ENCODE peak calls at places on chromosomes 12 and 14, in seven cellular contexts. A, E, H, W, I, Q and Z are unnamed samples.

GRCh38 chr12:22626429-22626828 is 1.5 kb downstream of the ETNK1 start:
- DNase-seq in W (no peak), I (no peak), E (no peak), Q (peak; percentile 63), H (no peak), A (no peak), Z (no peak)

GRCh38 chr14:75011356-75012097 is 8.8 kb downstream of the EIF2B2 start:
- DNase-seq in H (no peak), W (no peak), I (no peak), A (no peak), E (no peak), Q (no peak), Z (no peak)

GRCh38 chr14:23359167-23359626 is 5.8 kb downstream of the EFS start:
- DNase-seq in E (no peak), Q (no peak), I (no peak), A (no peak), H (no peak), W (no peak), Z (no peak)

GRCh38 chr14:99451234-99451633 is 29.4 kb downstream of the SETD3 start:
- DNase-seq in W (no peak), H (no peak), A (no peak), I (no peak), Q (no peak), E (no peak), Z (no peak)

GRCh38 chr14:65098586-65098985 is 3.7 kb downstream of the MAX start:
- DNase-seq in A (no peak), E (no peak), I (no peak), Q (no peak), W (no peak), H (no peak), Z (peak; percentile 57)

GRCh38 chr14:68815288-68816182 is 22.7 kb upstream of the ZFP36L1 start:
- DNase-seq in Q (no peak), W (no peak), H (no peak), E (no peak), I (no peak), A (peak; percentile 34), Z (no peak)

GRCh38 chr12:54486173-54486867 is 11.2 kb upstream of the NCKAP1L start:
- DNase-seq in H (no peak), A (no peak), E (no peak), W (no peak), I (no peak), Q (no peak), Z (peak; percentile 50)

GRCh38 chr12:4214912-4215861 is 58.4 kb upstream of the CCND2 start:
- DNase-seq in I (no peak), A (peak; percentile 57), W (peak; percentile 13), H (peak; percentile 60), E (peak; percentile 71), Q (no peak), Z (peak; percentile 73)

GRCh38 chr14:97604731-97605130 is 807.5 kb downstream of the VRK1 start:
- DNase-seq in I (no peak), A (no peak), W (no peak), H (no peak), Q (no peak), E (no peak), Z (no peak)

GRCh38 chr12:124315316-124315924 is 20.5 kb downstream of the RFLNA start:
- DNase-seq in W (no peak), E (no peak), A (no peak), H (no peak), Q (no peak), I (no peak), Z (no peak)

GRCh38 chr12:79115743-79116142 is 251.2 kb downstream of the SYT1 start:
- DNase-seq in W (no peak), I (no peak), E (no peak), A (no peak), H (no peak), Q (no peak), Z (no peak)

GRCh38 chr12:94614288-94614721 is 36.1 kb downstream of the TMCC3 start:
- DNase-seq in A (no peak), Q (no peak), I (no peak), E (no peak), H (no peak), W (no peak), Z (no peak)

GRCh38 chr14:104320611-104321086 is 182.3 kb downstream of the KIF26A start:
- DNase-seq in I (no peak), Q (no peak), E (no peak), A (no peak), W (no peak), H (no peak), Z (no peak)

GRCh38 chr14:105529506-105530445 is 3.4 kb downstream of the TMEM121 start:
- DNase-seq in I (no peak), E (no peak), W (peak; percentile 37), A (no peak), Q (peak; percentile 12), H (no peak), Z (no peak)

GRCh38 chr14:77376380-77376770 is 519 bp downstream of the TMED8 start:
- DNase-seq in W (peak; percentile 23), Q (no peak), E (peak; percentile 16), I (peak; percentile 9), A (no peak), H (no peak), Z (peak; percentile 28)